ENCODE peak calls at places on chromosomes 13 and 19, in eight cellular contexts. P is stimulated activated CD4-positive, alpha-beta T cell treated with anti-CD3 and anti-CD28 coated beads, Interleukin-2, amount 100 ng/mL, for 48 hours; F is Jurkat, Clone E6-1; T is ELR; C is Calu3; W is substantia nigra; Z is C1 segment of cervical spinal cord; S is nucleus accumbens. X is an unnamed sample.

GRCh38 chr13:30572859-30573275 is 44.9 kb upstream of the USPL1 start:
- DNase-seq in P (no peak), F (peak), T (peak), C (no peak), W (no peak), Z (no peak), S (no peak), X (peak)

GRCh38 chr13:63853816-63854215 is 2438.2 kb upstream of the PCDH20 start:
- DNase-seq in P (no peak), F (no peak), T (no peak), C (no peak), W (no peak), Z (no peak), S (no peak), X (no peak)

GRCh38 chr19:8615022-8615421 is 4.5 kb upstream of the ADAMTS10 start:
- DNase-seq in P (no peak), F (no peak), T (peak), C (no peak), W (no peak), Z (no peak), S (no peak), X (peak)

GRCh38 chr19:31139871-31140505 is 209.2 kb downstream of the TSHZ3 start:
- DNase-seq in P (no peak), F (no peak), T (peak), C (no peak), W (no peak), Z (no peak), S (no peak), X (peak)

GRCh38 chr13:27295096-27295495 is 24.5 kb downstream of the RASL11A start:
- DNase-seq in P (no peak), F (no peak), T (no peak), C (no peak), W (no peak), Z (no peak), S (peak), X (no peak)

GRCh38 chr13:59269476-59269875 is 894.3 kb downstream of the DIAPH3 start:
- DNase-seq in P (no peak), F (no peak), T (peak), C (no peak), W (no peak), Z (no peak), S (no peak), X (peak)

GRCh38 chr13:48833412-48833811 is 142.3 kb upstream of the FNDC3A start:
- DNase-seq in P (no peak), F (no peak), T (no peak), C (no peak), W (no peak), Z (no peak), S (no peak), X (no peak)

GRCh38 chr13:31588923-31589322 is 150.4 kb upstream of the RXFP2 start:
- DNase-seq in P (no peak), F (no peak), T (no peak), C (no peak), W (no peak), Z (no peak), S (no peak), X (no peak)

GRCh38 chr19:12754465-12755196 is 3.0 kb downstream of the BEST2 start:
- DNase-seq in P (no peak), F (no peak), T (no peak), C (no peak), W (no peak), Z (no peak), S (no peak), X (no peak)

GRCh38 chr19:39740395-39740794 is 2.6 kb upstream of the CLC start:
- DNase-seq in P (no peak), F (no peak), T (no peak), C (no peak), W (no peak), Z (no peak), S (no peak), X (no peak)

X was measured in HCEC 1CT.